ENCODE peak calls at places on chromosomes 4 and X, in seven cellular contexts. L, Z, W, D, A, I and V are unnamed samples.

GRCh38 chrX:103780701-103781402 is 4.2 kb downstream of the PLP1 start:
- DNase-seq in L (no peak), Z (no peak), W (no peak), D (no peak), A (no peak), I (no peak), V (no peak)

GRCh38 chr4:78068481-78068880 is 11.4 kb downstream of the FRAS1 start:
- DNase-seq in L (no peak), Z (no peak), W (no peak), D (no peak), A (no peak), I (no peak), V (no peak)

GRCh38 chr4:40669504-40669903 is 39.8 kb upstream of the RBM47 start:
- DNase-seq in L (no peak), Z (no peak), W (no peak), D (no peak), A (no peak), I (no peak), V (no peak)

GRCh38 chr4:102449751-102450352 is 51.3 kb upstream of the NFKB1 start:
- DNase-seq in L (peak), Z (peak), W (no peak), D (peak), A (peak), I (no peak), V (peak)

GRCh38 chr4:82801910-82802521 is 3.4 kb upstream of the SCD5 start:
- DNase-seq in L (no peak), Z (no peak), W (no peak), D (peak), A (no peak), I (no peak), V (no peak)

GRCh38 chr4:184676093-184676492 is 26.6 kb downstream of the PRIMPOL start:
- DNase-seq in L (no peak), Z (no peak), W (no peak), D (no peak), A (no peak), I (no peak), V (no peak)

GRCh38 chr4:152283806-152284470 is 252.0 kb downstream of the FBXW7 start:
- DNase-seq in L (peak), Z (no peak), W (no peak), D (no peak), A (peak), I (no peak), V (no peak)

GRCh38 chr4:10100734-10101216 is 15.8 kb downstream of the WDR1 start:
- DNase-seq in L (no peak), Z (no peak), W (peak), D (no peak), A (no peak), I (no peak), V (no peak)

GRCh38 chr4:76811604-76812412 is 86.1 kb downstream of the SOWAHB start:
- DNase-seq in L (peak), Z (no peak), W (no peak), D (no peak), A (peak), I (peak), V (no peak)

GRCh38 chr4:4856071-4857000 is 3.1 kb upstream of the MSX1 start:
- DNase-seq in L (peak), Z (no peak), W (no peak), D (no peak), A (no peak), I (no peak), V (no peak)
- H3K4me3 ChIP-seq in L (no peak), Z (peak), W (peak), D (no peak), A (peak), I (peak), V (peak)

DNA sequence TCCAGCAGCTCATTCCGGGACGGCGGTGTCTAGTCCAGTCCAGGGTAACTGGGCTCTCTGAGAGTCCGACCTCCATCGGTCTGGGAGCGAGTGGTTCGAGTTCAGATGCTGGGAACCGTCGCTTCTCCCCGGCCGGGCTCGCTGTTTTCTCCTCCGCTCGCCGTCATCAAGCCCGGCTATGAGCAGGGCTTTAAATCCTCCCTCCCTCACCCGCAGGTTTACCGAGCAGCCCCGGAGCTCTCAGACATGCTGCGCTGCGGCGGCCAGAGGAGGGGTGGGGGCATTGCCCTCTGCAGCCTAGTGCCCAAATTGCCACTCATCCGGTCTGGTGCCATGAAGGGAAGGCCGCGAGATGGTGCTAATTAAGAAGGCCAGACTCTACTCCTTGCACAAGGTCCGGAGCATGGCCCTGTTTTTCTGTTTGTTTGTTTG is 23.2 kb downstream of the HAND2 start:
- DNase-seq in L (peak), Z (no peak), W (no peak), D (no peak), A (no peak), I (no peak), V (no peak)
- H3K4me3 ChIP-seq in L (no peak), Z (peak), W (no peak), D (no peak), A (peak), I (no peak), V (no peak)

DNA sequence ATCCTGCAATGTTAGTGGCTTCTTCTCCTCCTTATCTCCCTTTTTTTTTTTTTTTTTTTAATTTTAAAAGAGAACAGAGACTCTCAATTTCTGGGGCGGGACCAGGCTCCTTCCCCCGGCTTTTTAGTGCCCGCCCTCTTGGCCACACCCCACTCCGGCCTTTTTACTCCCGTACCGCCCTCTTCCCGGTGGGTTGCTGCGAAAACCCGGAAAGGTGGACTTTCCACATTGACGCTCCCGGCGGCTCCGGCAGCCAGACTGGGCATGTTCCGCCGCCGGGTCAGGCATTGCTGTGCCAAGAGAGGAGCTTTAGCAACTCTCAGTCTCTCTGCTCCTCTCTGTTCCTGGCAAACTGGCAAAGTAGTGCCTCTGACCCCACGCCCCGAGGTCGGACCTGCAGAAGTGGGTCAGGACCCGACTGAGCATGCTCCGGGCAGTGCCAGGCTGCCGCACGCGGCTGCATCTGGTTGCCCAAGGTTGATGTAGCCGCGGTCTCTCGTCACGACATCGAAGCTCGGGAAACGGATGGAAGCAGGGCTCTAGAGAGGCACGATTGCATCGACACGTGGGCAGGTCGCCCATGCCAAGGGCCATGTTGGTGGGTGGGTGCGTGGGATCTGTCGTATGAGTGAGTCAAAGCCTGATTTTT is 1.1 kb upstream of the MFAP3L start:
- DNase-seq in L (peak), Z (peak), W (peak), D (peak), A (peak), I (peak), V (peak)
- H3K4me3 ChIP-seq in L (peak), Z (peak), W (peak), D (peak), A (peak), I (peak), V (peak)

GRCh38 chr4:53595204-53595603 is 3.9 kb upstream of the LNX1 start:
- DNase-seq in L (no peak), Z (no peak), W (no peak), D (no peak), A (no peak), I (no peak), V (no peak)

GRCh38 chr4:53593765-53594164 is 2.5 kb upstream of the LNX1 start:
- DNase-seq in L (no peak), Z (no peak), W (no peak), D (no peak), A (no peak), I (no peak), V (no peak)

GRCh38 chr4:53592128-53592527 is 842 bp upstream of the LNX1 start:
- DNase-seq in L (peak), Z (no peak), W (no peak), D (no peak), A (no peak), I (no peak), V (no peak)

GRCh38 chr4:53591372-53591892 is at the start of gene LNX1:
- DNase-seq in L (peak), Z (peak), W (no peak), D (no peak), A (no peak), I (no peak), V (no peak)

GRCh38 chr4:53592686-53593641 is 1.7 kb upstream of the LNX1 start:
- DNase-seq in L (peak), Z (no peak), W (peak), D (no peak), A (no peak), I (no peak), V (no peak)
- H3K4me3 ChIP-seq in L (no peak), Z (no peak), W (no peak), D (no peak), A (peak), I (peak), V (peak)

GRCh38 chrX:101287402-101287801 is 3.7 kb downstream of the TAF7L start:
- DNase-seq in L (peak), Z (peak), W (no peak), D (peak), A (peak), I (no peak), V (peak)

GRCh38 chrX:101291204-101291603 is at the start of gene TAF7L:
- DNase-seq in L (no peak), Z (no peak), W (no peak), D (no peak), A (no peak), I (no peak), V (no peak)
- H3K4me3 ChIP-seq in L (no peak), Z (no peak), W (no peak), D (no peak), A (peak), I (peak), V (no peak)

DNA sequence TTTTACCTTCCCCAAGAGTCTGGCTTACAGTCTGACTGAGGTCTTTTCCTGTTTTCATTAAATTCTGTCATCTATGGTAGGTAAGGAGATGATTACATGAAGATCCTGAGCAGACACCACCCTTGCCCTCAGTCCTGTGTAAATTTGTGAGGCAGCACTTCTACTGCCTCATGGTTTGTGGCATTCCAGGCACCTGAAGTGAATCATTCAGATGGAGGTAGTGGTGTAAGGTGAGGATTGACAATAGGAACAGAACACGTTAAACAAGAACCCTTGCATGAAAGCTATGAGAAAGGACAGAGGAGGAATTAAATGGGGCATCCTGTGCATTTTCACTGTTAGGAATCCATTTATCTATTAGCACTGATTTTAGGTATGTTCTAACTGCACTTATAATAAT is 618.6 kb downstream of the TLL1 start:
- DNase-seq in L (peak), Z (no peak), W (no peak), D (no peak), A (no peak), I (no peak), V (no peak)
- H3K4me3 ChIP-seq in L (no peak), Z (no peak), W (no peak), D (no peak), A (no peak), I (no peak), V (no peak)

DNA sequence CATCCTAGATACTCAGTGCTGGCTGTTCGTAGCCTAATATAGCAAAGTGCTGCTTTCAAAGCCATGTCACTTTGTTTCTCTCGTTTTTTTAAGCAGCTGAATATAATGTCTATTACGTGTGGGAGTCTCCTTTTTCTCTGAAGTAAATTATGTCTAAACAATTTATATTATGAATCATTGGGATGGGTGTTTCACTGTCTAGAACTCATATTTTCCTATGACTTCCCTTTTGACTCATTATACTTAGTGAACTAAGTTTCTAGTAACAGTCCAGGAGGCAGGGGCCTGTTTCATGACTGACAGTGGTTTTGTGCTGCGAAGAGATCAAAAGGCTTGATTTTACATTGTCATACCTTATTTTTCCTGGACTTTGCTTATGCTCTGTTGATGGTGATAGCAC is 326.9 kb upstream of the ZFP42 start:
- DNase-seq in L (no peak), Z (no peak), W (no peak), D (no peak), A (peak), I (no peak), V (no peak)
- H3K4me3 ChIP-seq in L (no peak), Z (no peak), W (no peak), D (no peak), A (no peak), I (no peak), V (no peak)

GRCh38 chr4:110618091-110619000 is 4.5 kb downstream of the PITX2 start:
- DNase-seq in L (peak), Z (no peak), W (peak), D (no peak), A (no peak), I (no peak), V (no peak)

GRCh38 chr4:110620352-110621327 is 2.2 kb downstream of the PITX2 start:
- DNase-seq in L (peak), Z (no peak), W (peak), D (peak), A (no peak), I (no peak), V (no peak)

GRCh38 chr4:110619401-110620247 is 3.3 kb downstream of the PITX2 start:
- DNase-seq in L (peak), Z (no peak), W (peak), D (no peak), A (no peak), I (no peak), V (no peak)

GRCh38 chr4:110617095-110617494 is 5.8 kb downstream of the PITX2 start:
- DNase-seq in L (peak), Z (no peak), W (no peak), D (no peak), A (no peak), I (no peak), V (no peak)

GRCh38 chr4:110619001-110619350 is 3.9 kb downstream of the PITX2 start:
- DNase-seq in L (no peak), Z (no peak), W (no peak), D (no peak), A (no peak), I (no peak), V (no peak)
- H3K4me3 ChIP-seq in L (peak), Z (no peak), W (peak), D (no peak), A (no peak), I (no peak), V (no peak)

GRCh38 chr4:175813126-175813715 is 1.2 kb upstream of the GPM6A start:
- DNase-seq in L (no peak), Z (no peak), W (no peak), D (no peak), A (no peak), I (no peak), V (no peak)
- H3K4me3 ChIP-seq in L (no peak), Z (no peak), W (no peak), D (no peak), A (no peak), I (no peak), V (no peak)